ENCODE peak calls at places on chromosome 12, in six cellular contexts. One of them, this sample, is unnamed.

GRCh38 chr12:47995976-47996375 is 8.3 kb downstream of the COL2A1 start:
- DNase-seq in AG04449: no peak
- DNase-seq in hypothalamus: peak
- DNase-seq in SW480: no peak
- DNase-seq in EH: peak
- DNase-seq in substantia nigra: no peak
- DNase-seq in this sample: no peak

GRCh38 chr12:101608301-101609133 is 13.7 kb downstream of the MYBPC1 start:
- DNase-seq in EH: no peak
- DNase-seq in substantia nigra: no peak
- DNase-seq in hypothalamus: no peak
- DNase-seq in SW480: peak
- DNase-seq in AG04449: no peak
- DNase-seq in this sample: no peak

GRCh38 chr12:56840922-56841321 is 77.8 kb downstream of the HSD17B6 start:
- DNase-seq in substantia nigra: no peak
- DNase-seq in hypothalamus: no peak
- DNase-seq in SW480: no peak
- DNase-seq in AG04449: no peak
- DNase-seq in EH: peak
- DNase-seq in this sample: no peak

GRCh38 chr12:66438601-66439000 is 136.3 kb downstream of the HELB start:
- DNase-seq in AG04449: no peak
- DNase-seq in substantia nigra: no peak
- DNase-seq in EH: peak
- DNase-seq in SW480: no peak
- DNase-seq in hypothalamus: no peak
- DNase-seq in this sample: no peak

GRCh38 chr12:51926718-51927117 is 19.4 kb downstream of the ACVRL1 start:
- DNase-seq in SW480: peak
- DNase-seq in EH: no peak
- DNase-seq in AG04449: no peak
- DNase-seq in substantia nigra: no peak
- DNase-seq in hypothalamus: no peak
- DNase-seq in this sample: no peak

GRCh38 chr12:122106891-122107660 is 28.5 kb downstream of the MLXIP start:
- DNase-seq in EH: peak
- DNase-seq in AG04449: no peak
- DNase-seq in SW480: no peak
- DNase-seq in hypothalamus: no peak
- DNase-seq in substantia nigra: no peak
- DNase-seq in this sample: no peak

GRCh38 chr12:56993346-56993745 is 13.0 kb downstream of the ZBTB39 start:
- DNase-seq in EH: no peak
- DNase-seq in SW480: no peak
- DNase-seq in hypothalamus: no peak
- DNase-seq in substantia nigra: no peak
- DNase-seq in AG04449: no peak
- DNase-seq in this sample: no peak

GRCh38 chr12:54993181-54993835 is 8.7 kb upstream of the TESPA1 start:
- DNase-seq in AG04449: peak
- DNase-seq in EH: peak
- DNase-seq in substantia nigra: no peak
- DNase-seq in hypothalamus: peak
- DNase-seq in SW480: peak
- DNase-seq in this sample: no peak

GRCh38 chr12:117097159-117097558 is 2.1 kb downstream of the TESC start:
- DNase-seq in EH: no peak
- DNase-seq in SW480: no peak
- DNase-seq in hypothalamus: no peak
- DNase-seq in AG04449: no peak
- DNase-seq in substantia nigra: no peak
- DNase-seq in this sample: no peak